ENCODE peak calls at places on chromosomes 11 and 22, in four cellular contexts. T, G, Q and L are unnamed samples.

GRCh38 chr11:93041682-93042081 is 72.2 kb downstream of the MTNR1B start:
- DNase-seq in T (no peak), G (no peak), Q (no peak), L (no peak)

GRCh38 chr11:10352911-10353550 is 48.2 kb downstream of the ADM start:
- DNase-seq in T (no peak), G (no peak), Q (no peak), L (no peak)

GRCh38 chr22:31637938-31638618 is 23.9 kb downstream of the PISD start:
- DNase-seq in T (no peak), G (peak), Q (no peak), L (no peak)

GRCh38 chr11:116033931-116034553 is 529.8 kb upstream of the CADM1 start:
- DNase-seq in T (no peak), G (no peak), Q (peak), L (no peak)

GRCh38 chr11:120199613-120200012 is 11.2 kb upstream of the OAF start:
- DNase-seq in T (no peak), G (no peak), Q (no peak), L (no peak)

GRCh38 chr11:59097113-59097708 is 9.8 kb upstream of the FAM111B start:
- DNase-seq in T (peak), G (peak), Q (peak), L (peak)

GRCh38 chr11:107562647-107563208 is 2.8 kb downstream of the ALKBH8 start:
- DNase-seq in T (peak), G (peak), Q (no peak), L (no peak)

GRCh38 chr11:33187851-33188722 is 26.8 kb upstream of the CSTF3 start:
- DNase-seq in T (no peak), G (no peak), Q (no peak), L (no peak)

GRCh38 chr22:47996446-47996857 is 1234.0 kb downstream of the TBC1D22A start:
- DNase-seq in T (no peak), G (no peak), Q (no peak), L (no peak)

GRCh38 chr11:31441296-31441695 is 68.1 kb downstream of the IMMP1L start:
- DNase-seq in T (no peak), G (no peak), Q (no peak), L (no peak)

GRCh38 chr22:29130490-29130889 is 57.7 kb downstream of the KREMEN1 start:
- DNase-seq in T (no peak), G (no peak), Q (no peak), L (no peak)

GRCh38 chr11:130816941-130817607 is 99.2 kb downstream of the SNX19 start:
- DNase-seq in T (no peak), G (no peak), Q (no peak), L (no peak)

GRCh38 chr22:45684169-45684568 is 12.5 kb downstream of the ATXN10 start:
- DNase-seq in T (no peak), G (no peak), Q (no peak), L (no peak)

GRCh38 chr22:44249376-44250147 is 63.2 kb downstream of the SHISAL1 start:
- DNase-seq in T (no peak), G (no peak), Q (no peak), L (no peak)

GRCh38 chr11:27234043-27234668 is 128.9 kb downstream of the CCDC34 start:
- DNase-seq in T (no peak), G (peak), Q (no peak), L (no peak)

GRCh38 chr11:89405629-89406028 is 85.5 kb downstream of the NOX4 start:
- DNase-seq in T (peak), G (peak), Q (no peak), L (peak)

GRCh38 chr11:77515483-77515882 is 41.6 kb upstream of the PAK1 start:
- DNase-seq in T (no peak), G (no peak), Q (no peak), L (no peak)

GRCh38 chr22:50007057-50007511 is 5.5 kb downstream of the IL17REL start:
- DNase-seq in T (no peak), G (no peak), Q (peak), L (no peak)

GRCh38 chr11:69466039-69466438 is 15.4 kb upstream of the LINC01488 start:
- DNase-seq in T (no peak), G (no peak), Q (no peak), L (no peak)

GRCh38 chr11:111441443-111441842 is 62.4 kb upstream of the POU2AF1 start:
- DNase-seq in T (no peak), G (peak), Q (no peak), L (no peak)

GRCh38 chr22:17845790-17846189 is 71.5 kb upstream of the BID start:
- DNase-seq in T (no peak), G (no peak), Q (no peak), L (no peak)

GRCh38 chr11:87007938-87008337 is 29.8 kb upstream of the TMEM135 start:
- DNase-seq in T (no peak), G (no peak), Q (no peak), L (no peak)

GRCh38 chr22:22813126-22814075 is 74.2 kb upstream of the IGLL5 start:
- DNase-seq in T (no peak), G (no peak), Q (no peak), L (no peak)

GRCh38 chr11:85787809-85788805 is 22.8 kb downstream of the SYTL2 start:
- DNase-seq in T (no peak), G (no peak), Q (no peak), L (peak)

GRCh38 chr22:27790396-27791216 is 10.9 kb downstream of the MN1 start:
- DNase-seq in T (no peak), G (no peak), Q (no peak), L (no peak)

GRCh38 chr22:37633693-37634504 is 5.6 kb upstream of the SH3BP1 start:
- DNase-seq in T (no peak), G (peak), Q (peak), L (peak)

GRCh38 chr22:26479792-26480610 is 3.6 kb downstream of the HPS4 start:
- DNase-seq in T (no peak), G (no peak), Q (no peak), L (no peak)

GRCh38 chr11:124756753-124757227 is 4.7 kb upstream of the VSIG2 start:
- DNase-seq in T (no peak), G (no peak), Q (no peak), L (no peak)

GRCh38 chr11:69245041-69245440 is 48.9 kb upstream of the MYEOV start:
- DNase-seq in T (no peak), G (no peak), Q (no peak), L (no peak)

GRCh38 chr11:44351898-44352498 is 42.1 kb upstream of the ALX4 start:
- DNase-seq in T (peak), G (no peak), Q (peak), L (peak)

GRCh38 chr22:36155702-36156101 is 4.9 kb downstream of the APOL3 start:
- DNase-seq in T (no peak), G (peak), Q (peak), L (no peak)
- H3K4me3 ChIP-seq in T (no peak), G (no peak), Q (peak), L (no peak)

GRCh38 chr11:109036011-109036410 is 371.1 kb downstream of the DDX10 start:
- DNase-seq in T (no peak), G (no peak), Q (no peak), L (peak)
- H3K4me3 ChIP-seq in T (no peak), G (no peak), Q (no peak), L (no peak)

GRCh38 chr22:41815716-41816115 is 15.2 kb downstream of the CCDC134 start:
- DNase-seq in T (no peak), G (no peak), Q (no peak), L (no peak)

GRCh38 chr22:41818011-41818410 is 14.9 kb upstream of the SREBF2 start:
- DNase-seq in T (no peak), G (no peak), Q (no peak), L (no peak)

GRCh38 chr22:41818596-41818995 is 14.3 kb upstream of the SREBF2 start:
- DNase-seq in T (no peak), G (no peak), Q (no peak), L (no peak)

GRCh38 chr22:41816871-41817270 is 16.0 kb upstream of the SREBF2 start:
- DNase-seq in T (no peak), G (no peak), Q (no peak), L (no peak)

GRCh38 chr22:41816241-41816640 is 15.8 kb downstream of the CCDC134 start:
- DNase-seq in T (no peak), G (no peak), Q (no peak), L (no peak)
- H3K4me3 ChIP-seq in T (no peak), G (no peak), Q (no peak), L (no peak)

DNA sequence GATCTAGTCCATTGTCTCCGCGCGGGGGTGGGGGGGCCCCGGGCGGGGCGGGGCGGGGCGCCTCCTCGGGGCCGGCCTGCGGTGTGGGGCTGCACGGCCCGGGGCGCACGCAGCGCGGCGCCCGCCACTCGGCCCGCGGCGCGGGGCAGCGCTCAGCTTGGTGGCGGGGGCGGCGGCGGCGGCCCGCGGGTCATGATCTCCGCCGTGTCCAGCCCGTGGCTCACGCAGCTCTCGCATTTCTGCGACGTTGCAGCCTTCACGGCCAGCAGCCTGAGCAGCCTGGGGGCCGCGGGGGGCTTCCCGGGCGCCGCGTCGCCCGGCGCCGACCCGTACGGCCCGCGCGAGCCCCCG is at the start of gene TBX1:
- DNase-seq in T (no peak), G (no peak), Q (no peak), L (no peak)
- H3K4me3 ChIP-seq in T (no peak), G (no peak), Q (peak), L (no peak)

GRCh38 chr11:65559951-65560537 is 1.9 kb upstream of the LTBP3 start:
- DNase-seq in T (peak), G (peak), Q (no peak), L (peak)
- H3K4me3 ChIP-seq in T (peak), G (no peak), Q (no peak), L (no peak)

GRCh38 chr11:67420147-67420645 is 4.7 kb downstream of the CARNS1 start:
- DNase-seq in T (no peak), G (no peak), Q (no peak), L (no peak)

GRCh38 chr11:67418476-67419281 is 3.2 kb downstream of the CARNS1 start:
- DNase-seq in T (no peak), G (no peak), Q (no peak), L (no peak)

GRCh38 chr11:67420646-67421420 is 5.4 kb downstream of the CARNS1 start:
- DNase-seq in T (peak), G (peak), Q (peak), L (peak)

GRCh38 chr11:67421421-67422031 is 6.0 kb downstream of the CARNS1 start:
- DNase-seq in T (no peak), G (no peak), Q (no peak), L (no peak)

GRCh38 chr11:67419330-67420049 is 4.0 kb downstream of the CARNS1 start:
- DNase-seq in T (no peak), G (no peak), Q (no peak), L (no peak)
- H3K4me3 ChIP-seq in T (no peak), G (no peak), Q (no peak), L (no peak)

DNA sequence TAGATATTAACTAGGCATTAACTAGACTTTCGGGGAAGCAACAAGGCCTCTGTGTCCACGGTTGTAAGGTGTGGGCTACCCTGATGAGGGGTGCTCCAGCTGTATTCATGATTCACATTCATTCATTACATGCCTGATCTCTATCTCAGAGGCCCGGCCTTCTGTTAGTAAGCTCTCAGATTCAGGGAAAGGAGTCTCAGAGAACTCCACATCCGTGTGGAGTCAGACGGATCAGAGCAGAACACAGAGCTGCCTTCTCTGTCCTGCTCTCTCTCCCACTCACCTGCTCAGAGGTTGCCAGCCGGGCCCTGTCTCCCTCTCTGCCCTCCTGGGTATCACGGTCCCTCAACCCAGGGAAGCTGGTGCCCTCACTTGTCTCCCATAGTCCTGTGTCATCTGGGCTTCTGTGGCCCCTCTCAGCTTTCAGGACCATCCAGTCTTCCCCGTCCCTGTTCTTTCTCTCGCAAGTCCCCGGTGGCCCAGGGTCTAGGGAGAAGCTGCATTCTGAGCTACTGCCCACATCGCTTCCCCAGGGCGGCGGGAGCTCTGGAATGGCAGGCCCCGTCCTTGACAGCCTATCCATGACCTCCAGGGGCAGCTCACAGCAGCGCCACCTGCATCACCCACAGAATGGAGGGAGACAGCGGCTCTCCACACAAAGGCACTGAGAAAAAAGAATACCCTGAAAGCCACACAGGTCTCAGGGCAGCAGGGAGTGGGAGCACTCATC is 4.3 kb downstream of the TP53AIP1 start:
- DNase-seq in T (no peak), G (no peak), Q (no peak), L (no peak)
- H3K4me3 ChIP-seq in T (no peak), G (no peak), Q (no peak), L (no peak)

GRCh38 chr22:39294571-39295468 is 24.6 kb downstream of the RPL3 start:
- DNase-seq in T (no peak), G (no peak), Q (no peak), L (no peak)
- H3K4me3 ChIP-seq in T (no peak), G (no peak), Q (no peak), L (no peak)

DNA sequence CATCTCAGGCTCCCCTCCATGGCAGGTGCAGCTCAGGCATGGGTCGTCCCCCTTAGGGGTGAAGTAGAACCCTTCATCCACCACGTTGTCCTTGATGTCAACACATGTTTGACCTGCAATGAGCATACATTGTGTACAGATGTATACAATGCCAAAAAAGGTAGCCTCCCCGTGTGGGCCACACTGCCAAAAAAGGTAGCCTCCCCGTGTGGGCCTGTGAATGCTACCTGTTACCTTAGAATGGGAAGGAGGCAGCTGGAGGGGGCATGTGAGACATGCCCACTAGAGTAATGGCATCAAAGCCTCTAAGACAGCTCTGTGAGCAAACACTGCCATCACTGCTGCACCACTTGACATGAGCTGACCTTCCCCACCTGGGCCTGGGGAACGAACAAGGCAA is 73.7 kb downstream of the DGCR2 start:
- DNase-seq in T (no peak), G (no peak), Q (peak), L (no peak)
- H3K4me3 ChIP-seq in T (no peak), G (no peak), Q (no peak), L (no peak)